ENCODE peak calls at places on chromosomes 5 and 9, in five cellular contexts. One of them, this sample, is unnamed.

GRCh38 chr5:77239126-77239741 is 28.8 kb downstream of the PDE8B start:
- DNase-seq in cardiac fibroblast: peak; percentile 29
- DNase-seq in adipocyte: peak; percentile 25
- DNase-seq in activated naive CD8-positive, alpha-beta T cell treated with anti-CD3 and anti-CD28 coated beads, Interleukin-2, amount 50 U/mL, for 24 hours: no peak
- DNase-seq in iris pigment epithelial cell: peak; percentile 6
- DNase-seq in this sample: peak; percentile 9

GRCh38 chr9:129653819-129654528 is 11.5 kb upstream of the PRRX2 start:
- DNase-seq in cardiac fibroblast: no peak
- DNase-seq in adipocyte: no peak
- DNase-seq in activated naive CD8-positive, alpha-beta T cell treated with anti-CD3 and anti-CD28 coated beads, Interleukin-2, amount 50 U/mL, for 24 hours: no peak
- DNase-seq in iris pigment epithelial cell: no peak
- DNase-seq in this sample: no peak

GRCh38 chr5:137348759-137349158 is 150.4 kb downstream of the SPOCK1 start:
- DNase-seq in cardiac fibroblast: no peak
- DNase-seq in adipocyte: no peak
- DNase-seq in activated naive CD8-positive, alpha-beta T cell treated with anti-CD3 and anti-CD28 coated beads, Interleukin-2, amount 50 U/mL, for 24 hours: no peak
- DNase-seq in iris pigment epithelial cell: no peak
- DNase-seq in this sample: no peak

GRCh38 chr9:109426621-109427402 is 71.3 kb downstream of the PTPN3 start:
- DNase-seq in cardiac fibroblast: no peak
- DNase-seq in adipocyte: no peak
- DNase-seq in activated naive CD8-positive, alpha-beta T cell treated with anti-CD3 and anti-CD28 coated beads, Interleukin-2, amount 50 U/mL, for 24 hours: no peak
- DNase-seq in iris pigment epithelial cell: no peak
- DNase-seq in this sample: no peak

GRCh38 chr9:101417389-101417788 is 18.2 kb downstream of the ALDOB start:
- DNase-seq in cardiac fibroblast: no peak
- DNase-seq in adipocyte: no peak
- DNase-seq in activated naive CD8-positive, alpha-beta T cell treated with anti-CD3 and anti-CD28 coated beads, Interleukin-2, amount 50 U/mL, for 24 hours: no peak
- DNase-seq in iris pigment epithelial cell: no peak
- DNase-seq in this sample: no peak

GRCh38 chr9:4604678-4605095 is 57.4 kb upstream of the PLPP6 start:
- DNase-seq in cardiac fibroblast: peak; percentile 69
- DNase-seq in adipocyte: peak; percentile 83
- DNase-seq in activated naive CD8-positive, alpha-beta T cell treated with anti-CD3 and anti-CD28 coated beads, Interleukin-2, amount 50 U/mL, for 24 hours: peak; percentile 69
- DNase-seq in iris pigment epithelial cell: peak; percentile 52
- DNase-seq in this sample: peak; percentile 80

GRCh38 chr9:12314589-12314988 is 378.6 kb upstream of the TYRP1 start:
- DNase-seq in cardiac fibroblast: no peak
- DNase-seq in adipocyte: no peak
- DNase-seq in activated naive CD8-positive, alpha-beta T cell treated with anti-CD3 and anti-CD28 coated beads, Interleukin-2, amount 50 U/mL, for 24 hours: no peak
- DNase-seq in iris pigment epithelial cell: no peak
- DNase-seq in this sample: no peak

GRCh38 chr5:54832846-54833245 is 152.5 kb downstream of the ESM1 start:
- DNase-seq in cardiac fibroblast: no peak
- DNase-seq in adipocyte: no peak
- DNase-seq in activated naive CD8-positive, alpha-beta T cell treated with anti-CD3 and anti-CD28 coated beads, Interleukin-2, amount 50 U/mL, for 24 hours: no peak
- DNase-seq in iris pigment epithelial cell: peak; percentile 77
- DNase-seq in this sample: no peak

GRCh38 chr5:5497132-5497748 is 74.8 kb downstream of the ICE1 start:
- DNase-seq in cardiac fibroblast: peak; percentile 69
- DNase-seq in adipocyte: peak; percentile 78
- DNase-seq in activated naive CD8-positive, alpha-beta T cell treated with anti-CD3 and anti-CD28 coated beads, Interleukin-2, amount 50 U/mL, for 24 hours: no peak
- DNase-seq in iris pigment epithelial cell: peak; percentile 74
- DNase-seq in this sample: peak; percentile 56

GRCh38 chr5:55856511-55857246 is 5.5 kb downstream of the IL31RA start:
- DNase-seq in cardiac fibroblast: no peak
- DNase-seq in adipocyte: no peak
- DNase-seq in activated naive CD8-positive, alpha-beta T cell treated with anti-CD3 and anti-CD28 coated beads, Interleukin-2, amount 50 U/mL, for 24 hours: no peak
- DNase-seq in iris pigment epithelial cell: peak; percentile 66
- DNase-seq in this sample: no peak

GRCh38 chr5:105670586-105670985 is 2000.2 kb downstream of the EFNA5 start:
- DNase-seq in cardiac fibroblast: no peak
- DNase-seq in adipocyte: no peak
- DNase-seq in activated naive CD8-positive, alpha-beta T cell treated with anti-CD3 and anti-CD28 coated beads, Interleukin-2, amount 50 U/mL, for 24 hours: no peak
- DNase-seq in iris pigment epithelial cell: no peak
- DNase-seq in this sample: no peak

GRCh38 chr9:137759649-137760321 is 117.8 kb upstream of the CACNA1B start:
- DNase-seq in cardiac fibroblast: no peak
- DNase-seq in adipocyte: no peak
- DNase-seq in activated naive CD8-positive, alpha-beta T cell treated with anti-CD3 and anti-CD28 coated beads, Interleukin-2, amount 50 U/mL, for 24 hours: no peak
- DNase-seq in iris pigment epithelial cell: no peak
- DNase-seq in this sample: no peak

GRCh38 chr5:150347003-150347402 is 10.5 kb upstream of the TCOF1 start:
- DNase-seq in cardiac fibroblast: no peak
- DNase-seq in adipocyte: no peak
- DNase-seq in activated naive CD8-positive, alpha-beta T cell treated with anti-CD3 and anti-CD28 coated beads, Interleukin-2, amount 50 U/mL, for 24 hours: no peak
- DNase-seq in iris pigment epithelial cell: no peak
- DNase-seq in this sample: no peak

GRCh38 chr9:134968011-134968822 is 50.5 kb upstream of the FCN1 start:
- DNase-seq in cardiac fibroblast: peak; percentile 26
- DNase-seq in adipocyte: peak; percentile 25
- DNase-seq in activated naive CD8-positive, alpha-beta T cell treated with anti-CD3 and anti-CD28 coated beads, Interleukin-2, amount 50 U/mL, for 24 hours: no peak
- DNase-seq in iris pigment epithelial cell: peak; percentile 63
- DNase-seq in this sample: peak; percentile 20

GRCh38 chr9:13322828-13323550 is 43.5 kb upstream of the MPDZ start:
- DNase-seq in cardiac fibroblast: no peak
- DNase-seq in adipocyte: no peak
- DNase-seq in activated naive CD8-positive, alpha-beta T cell treated with anti-CD3 and anti-CD28 coated beads, Interleukin-2, amount 50 U/mL, for 24 hours: no peak
- DNase-seq in iris pigment epithelial cell: no peak
- DNase-seq in this sample: no peak

GRCh38 chr5:147391781-147392180 is 118.1 kb downstream of the DPYSL3 start:
- DNase-seq in cardiac fibroblast: peak; percentile 85
- DNase-seq in adipocyte: peak; percentile 34
- DNase-seq in activated naive CD8-positive, alpha-beta T cell treated with anti-CD3 and anti-CD28 coated beads, Interleukin-2, amount 50 U/mL, for 24 hours: no peak
- DNase-seq in iris pigment epithelial cell: peak; percentile 91
- DNase-seq in this sample: peak; percentile 79